ENCODE peak calls at places on chromosomes 3 and 15, in nine cellular contexts. E, Y, Q, M, D, T, Z, X and G are unnamed samples.

GRCh38 chr3:54240-54639 is 142.3 kb upstream of the CHL1 start:
- DNase-seq in X (no peak), D (no peak), M (no peak), T (no peak), Z (no peak), Y (peak; percentile 3), E (no peak), Q (no peak), G (no peak)

GRCh38 chr15:91522609-91523332 is 330.7 kb upstream of the SLCO3A1 start:
- DNase-seq in Y (peak; percentile 66), X (no peak), Q (no peak), T (no peak), D (peak; percentile 40), Z (no peak), M (peak; percentile 28), E (no peak), G (no peak)

GRCh38 chr3:139757448-139758030 is 79.8 kb upstream of the NMNAT3 start:
- DNase-seq in Y (no peak), T (no peak), X (no peak), E (no peak), D (no peak), M (no peak), Q (no peak), Z (no peak), G (no peak)

GRCh38 chr15:77225088-77225487 is 154.2 kb upstream of the TSPAN3 start:
- DNase-seq in E (no peak), M (no peak), X (no peak), Q (no peak), Z (no peak), Y (no peak), T (no peak), D (no peak), G (no peak)

GRCh38 chr3:133608405-133608804 is 34.9 kb downstream of the CDV3 start:
- DNase-seq in D (no peak), X (no peak), Q (no peak), Z (no peak), E (no peak), M (no peak), Y (no peak), T (no peak), G (no peak)

GRCh38 chr3:169227911-169228310 is 435.6 kb downstream of the MECOM start:
- DNase-seq in T (no peak), D (no peak), M (no peak), Y (no peak), Z (no peak), E (no peak), X (no peak), Q (no peak), G (no peak)

GRCh38 chr15:65862682-65863081 is 6.6 kb upstream of the RAB11A start:
- DNase-seq in Y (peak; percentile 61), T (no peak), X (peak; percentile 39), D (peak; percentile 55), Z (peak; percentile 78), E (no peak), M (no peak), Q (peak; percentile 15), G (peak; percentile 37)

GRCh38 chr3:71721002-71721401 is 4.2 kb downstream of the EIF4E3 start:
- DNase-seq in E (no peak), Y (no peak), Q (no peak), T (no peak), D (no peak), X (no peak), Z (no peak), M (no peak), G (no peak)

GRCh38 chr15:77138167-77138522 is 67.2 kb upstream of the TSPAN3 start:
- DNase-seq in M (no peak), Q (no peak), Z (no peak), D (no peak), Y (peak; percentile 2), E (no peak), X (no peak), T (no peak), G (peak; percentile 22)

GRCh38 chr15:24877174-24877573 is 77.6 kb upstream of the SNRPN start:
- DNase-seq in T (no peak), X (no peak), Z (peak; percentile 7), M (no peak), Y (no peak), Q (no peak), E (no peak), D (no peak), G (no peak)

GRCh38 chr15:57138260-57138895 is 219.9 kb downstream of the TCF12 start:
- DNase-seq in Q (peak; percentile 13), D (peak; percentile 82), Z (peak; percentile 54), T (no peak), M (peak; percentile 23), E (no peak), X (no peak), Y (peak; percentile 75), G (peak; percentile 61)